ENCODE peak calls at places on chromosomes 1 and 21, in ten cellular contexts. One of them, this sample, is unnamed.
A peak's percentile ranks its signal among the peaks of the same experiment; 100 is the strongest.

GRCh38 chr1:36238433-36238832 is 14.2 kb downstream of the THRAP3 start:
- DNase-seq in activated CD8-positive, alpha-beta memory T cell treated with anti-CD3 and anti-CD28 coated beads for 4 hours: no peak
- DNase-seq in esophagus squamous epithelium: no peak
- DNase-seq in hippocampal formation: no peak
- DNase-seq in stimulated activated CD4-positive, alpha-beta T cell treated with anti-CD3 and anti-CD28 coated beads, TNF-alpha, amount 100 ng/mL, for 1 hour: no peak
- DNase-seq in activated T-cell treated with anti-CD3 and anti-CD28 coated beads for 1 hour: no peak
- DNase-seq in posterior cingulate gyrus: no peak
- DNase-seq in GM04504: no peak
- DNase-seq in NCI-H1930: no peak
- DNase-seq in mammary epithelial cell: no peak
- DNase-seq in this sample: no peak

GRCh38 chr1:93219443-93219842 is 38.9 kb downstream of the CCDC18 start:
- DNase-seq in activated CD8-positive, alpha-beta memory T cell treated with anti-CD3 and anti-CD28 coated beads for 4 hours: no peak
- DNase-seq in hippocampal formation: no peak
- DNase-seq in stimulated activated CD4-positive, alpha-beta T cell treated with anti-CD3 and anti-CD28 coated beads, TNF-alpha, amount 100 ng/mL, for 1 hour: no peak
- DNase-seq in GM04504: no peak
- DNase-seq in NCI-H1930: no peak
- DNase-seq in activated T-cell treated with anti-CD3 and anti-CD28 coated beads for 1 hour: no peak
- DNase-seq in esophagus squamous epithelium: no peak
- DNase-seq in posterior cingulate gyrus: no peak
- DNase-seq in mammary epithelial cell: peak; percentile 14
- DNase-seq in this sample: no peak

GRCh38 chr1:183306317-183307042 is 111.7 kb downstream of the NMNAT2 start:
- DNase-seq in mammary epithelial cell: no peak
- DNase-seq in activated T-cell treated with anti-CD3 and anti-CD28 coated beads for 1 hour: no peak
- DNase-seq in posterior cingulate gyrus: no peak
- DNase-seq in GM04504: no peak
- DNase-seq in activated CD8-positive, alpha-beta memory T cell treated with anti-CD3 and anti-CD28 coated beads for 4 hours: no peak
- DNase-seq in NCI-H1930: no peak
- DNase-seq in hippocampal formation: no peak
- DNase-seq in esophagus squamous epithelium: no peak
- DNase-seq in stimulated activated CD4-positive, alpha-beta T cell treated with anti-CD3 and anti-CD28 coated beads, TNF-alpha, amount 100 ng/mL, for 1 hour: no peak
- DNase-seq in this sample: no peak

GRCh38 chr1:243542726-243543415 is 287.0 kb downstream of the SDCCAG8 start:
- DNase-seq in NCI-H1930: no peak
- DNase-seq in hippocampal formation: no peak
- DNase-seq in stimulated activated CD4-positive, alpha-beta T cell treated with anti-CD3 and anti-CD28 coated beads, TNF-alpha, amount 100 ng/mL, for 1 hour: no peak
- DNase-seq in GM04504: no peak
- DNase-seq in posterior cingulate gyrus: no peak
- DNase-seq in activated CD8-positive, alpha-beta memory T cell treated with anti-CD3 and anti-CD28 coated beads for 4 hours: no peak
- DNase-seq in mammary epithelial cell: no peak
- DNase-seq in activated T-cell treated with anti-CD3 and anti-CD28 coated beads for 1 hour: no peak
- DNase-seq in esophagus squamous epithelium: no peak
- DNase-seq in this sample: no peak

GRCh38 chr1:2854611-2855010 is 53.1 kb upstream of the TTC34 start:
- DNase-seq in GM04504: no peak
- DNase-seq in activated T-cell treated with anti-CD3 and anti-CD28 coated beads for 1 hour: no peak
- DNase-seq in mammary epithelial cell: no peak
- DNase-seq in activated CD8-positive, alpha-beta memory T cell treated with anti-CD3 and anti-CD28 coated beads for 4 hours: no peak
- DNase-seq in hippocampal formation: no peak
- DNase-seq in posterior cingulate gyrus: no peak
- DNase-seq in NCI-H1930: no peak
- DNase-seq in stimulated activated CD4-positive, alpha-beta T cell treated with anti-CD3 and anti-CD28 coated beads, TNF-alpha, amount 100 ng/mL, for 1 hour: no peak
- DNase-seq in esophagus squamous epithelium: no peak
- DNase-seq in this sample: no peak

GRCh38 chr1:179575497-179576314 is at the start of gene NPHS2:
- DNase-seq in activated T-cell treated with anti-CD3 and anti-CD28 coated beads for 1 hour: no peak
- DNase-seq in NCI-H1930: no peak
- DNase-seq in GM04504: no peak
- DNase-seq in posterior cingulate gyrus: no peak
- DNase-seq in mammary epithelial cell: no peak
- DNase-seq in esophagus squamous epithelium: no peak
- DNase-seq in stimulated activated CD4-positive, alpha-beta T cell treated with anti-CD3 and anti-CD28 coated beads, TNF-alpha, amount 100 ng/mL, for 1 hour: no peak
- DNase-seq in hippocampal formation: no peak
- DNase-seq in activated CD8-positive, alpha-beta memory T cell treated with anti-CD3 and anti-CD28 coated beads for 4 hours: no peak
- DNase-seq in this sample: no peak

GRCh38 chr1:182149411-182149965 is 88.0 kb upstream of the ZNF648 start:
- DNase-seq in activated T-cell treated with anti-CD3 and anti-CD28 coated beads for 1 hour: no peak
- DNase-seq in NCI-H1930: no peak
- DNase-seq in mammary epithelial cell: peak; percentile 76
- DNase-seq in activated CD8-positive, alpha-beta memory T cell treated with anti-CD3 and anti-CD28 coated beads for 4 hours: no peak
- DNase-seq in stimulated activated CD4-positive, alpha-beta T cell treated with anti-CD3 and anti-CD28 coated beads, TNF-alpha, amount 100 ng/mL, for 1 hour: no peak
- DNase-seq in posterior cingulate gyrus: no peak
- DNase-seq in hippocampal formation: no peak
- DNase-seq in GM04504: peak; percentile 69
- DNase-seq in esophagus squamous epithelium: no peak
- DNase-seq in this sample: no peak

GRCh38 chr1:22045604-22046228 is 6.8 kb upstream of the CDC42 start:
- DNase-seq in mammary epithelial cell: peak; percentile 18
- DNase-seq in activated T-cell treated with anti-CD3 and anti-CD28 coated beads for 1 hour: no peak
- DNase-seq in activated CD8-positive, alpha-beta memory T cell treated with anti-CD3 and anti-CD28 coated beads for 4 hours: no peak
- DNase-seq in GM04504: no peak
- DNase-seq in hippocampal formation: no peak
- DNase-seq in esophagus squamous epithelium: no peak
- DNase-seq in posterior cingulate gyrus: no peak
- DNase-seq in stimulated activated CD4-positive, alpha-beta T cell treated with anti-CD3 and anti-CD28 coated beads, TNF-alpha, amount 100 ng/mL, for 1 hour: no peak
- DNase-seq in NCI-H1930: no peak
- DNase-seq in this sample: no peak

GRCh38 chr1:207219979-207220889 is 101.2 kb upstream of the CD55 start:
- DNase-seq in hippocampal formation: no peak
- DNase-seq in activated CD8-positive, alpha-beta memory T cell treated with anti-CD3 and anti-CD28 coated beads for 4 hours: no peak
- DNase-seq in NCI-H1930: no peak
- DNase-seq in esophagus squamous epithelium: no peak
- DNase-seq in stimulated activated CD4-positive, alpha-beta T cell treated with anti-CD3 and anti-CD28 coated beads, TNF-alpha, amount 100 ng/mL, for 1 hour: no peak
- DNase-seq in mammary epithelial cell: no peak
- DNase-seq in activated T-cell treated with anti-CD3 and anti-CD28 coated beads for 1 hour: no peak
- DNase-seq in posterior cingulate gyrus: no peak
- DNase-seq in GM04504: no peak
- DNase-seq in this sample: no peak

GRCh38 chr1:101144868-101145808 is 91.7 kb upstream of the S1PR1 start:
- DNase-seq in mammary epithelial cell: no peak
- DNase-seq in stimulated activated CD4-positive, alpha-beta T cell treated with anti-CD3 and anti-CD28 coated beads, TNF-alpha, amount 100 ng/mL, for 1 hour: no peak
- DNase-seq in activated CD8-positive, alpha-beta memory T cell treated with anti-CD3 and anti-CD28 coated beads for 4 hours: no peak
- DNase-seq in posterior cingulate gyrus: no peak
- DNase-seq in esophagus squamous epithelium: no peak
- DNase-seq in hippocampal formation: no peak
- DNase-seq in GM04504: no peak
- DNase-seq in activated T-cell treated with anti-CD3 and anti-CD28 coated beads for 1 hour: no peak
- DNase-seq in NCI-H1930: no peak
- DNase-seq in this sample: no peak

GRCh38 chr1:224182057-224182865 is 779 bp upstream of the DEGS1 start:
- DNase-seq in hippocampal formation: no peak
- DNase-seq in posterior cingulate gyrus: no peak
- DNase-seq in mammary epithelial cell: peak; percentile 51
- DNase-seq in esophagus squamous epithelium: no peak
- DNase-seq in stimulated activated CD4-positive, alpha-beta T cell treated with anti-CD3 and anti-CD28 coated beads, TNF-alpha, amount 100 ng/mL, for 1 hour: peak; percentile 15
- DNase-seq in activated CD8-positive, alpha-beta memory T cell treated with anti-CD3 and anti-CD28 coated beads for 4 hours: no peak
- DNase-seq in GM04504: no peak
- DNase-seq in NCI-H1930: no peak
- DNase-seq in activated T-cell treated with anti-CD3 and anti-CD28 coated beads for 1 hour: peak; percentile 27
- DNase-seq in this sample: no peak

GRCh38 chr1:37497832-37498231 is 16.7 kb downstream of the MEAF6 start:
- DNase-seq in esophagus squamous epithelium: no peak
- DNase-seq in NCI-H1930: peak; percentile 10
- DNase-seq in posterior cingulate gyrus: no peak
- DNase-seq in mammary epithelial cell: no peak
- DNase-seq in hippocampal formation: no peak
- DNase-seq in GM04504: no peak
- DNase-seq in activated CD8-positive, alpha-beta memory T cell treated with anti-CD3 and anti-CD28 coated beads for 4 hours: no peak
- DNase-seq in stimulated activated CD4-positive, alpha-beta T cell treated with anti-CD3 and anti-CD28 coated beads, TNF-alpha, amount 100 ng/mL, for 1 hour: no peak
- DNase-seq in activated T-cell treated with anti-CD3 and anti-CD28 coated beads for 1 hour: no peak
- DNase-seq in this sample: no peak

GRCh38 chr1:219324629-219325367 is 151.1 kb downstream of the LYPLAL1 start:
- DNase-seq in GM04504: peak; percentile 67
- DNase-seq in activated CD8-positive, alpha-beta memory T cell treated with anti-CD3 and anti-CD28 coated beads for 4 hours: no peak
- DNase-seq in esophagus squamous epithelium: no peak
- DNase-seq in mammary epithelial cell: peak; percentile 89
- DNase-seq in NCI-H1930: no peak
- DNase-seq in activated T-cell treated with anti-CD3 and anti-CD28 coated beads for 1 hour: no peak
- DNase-seq in posterior cingulate gyrus: no peak
- DNase-seq in stimulated activated CD4-positive, alpha-beta T cell treated with anti-CD3 and anti-CD28 coated beads, TNF-alpha, amount 100 ng/mL, for 1 hour: no peak
- DNase-seq in hippocampal formation: no peak
- DNase-seq in this sample: no peak

GRCh38 chr1:155968670-155969069 is 9.7 kb downstream of the ARHGEF2 start:
- DNase-seq in stimulated activated CD4-positive, alpha-beta T cell treated with anti-CD3 and anti-CD28 coated beads, TNF-alpha, amount 100 ng/mL, for 1 hour: no peak
- DNase-seq in mammary epithelial cell: no peak
- DNase-seq in posterior cingulate gyrus: peak; percentile 71
- DNase-seq in NCI-H1930: no peak
- DNase-seq in hippocampal formation: peak; percentile 80
- DNase-seq in activated T-cell treated with anti-CD3 and anti-CD28 coated beads for 1 hour: no peak
- DNase-seq in activated CD8-positive, alpha-beta memory T cell treated with anti-CD3 and anti-CD28 coated beads for 4 hours: no peak
- DNase-seq in esophagus squamous epithelium: no peak
- DNase-seq in GM04504: no peak
- DNase-seq in this sample: no peak

GRCh38 chr21:15774590-15774989 is 44.8 kb downstream of the USP25 start:
- DNase-seq in activated T-cell treated with anti-CD3 and anti-CD28 coated beads for 1 hour: no peak
- DNase-seq in GM04504: peak; percentile 43
- DNase-seq in activated CD8-positive, alpha-beta memory T cell treated with anti-CD3 and anti-CD28 coated beads for 4 hours: no peak
- DNase-seq in stimulated activated CD4-positive, alpha-beta T cell treated with anti-CD3 and anti-CD28 coated beads, TNF-alpha, amount 100 ng/mL, for 1 hour: no peak
- DNase-seq in esophagus squamous epithelium: no peak
- DNase-seq in mammary epithelial cell: peak; percentile 37
- DNase-seq in posterior cingulate gyrus: no peak
- DNase-seq in hippocampal formation: no peak
- DNase-seq in NCI-H1930: no peak
- DNase-seq in this sample: no peak

GRCh38 chr1:31238986-31239613 is 587 bp downstream of the NKAIN1 start:
- DNase-seq in hippocampal formation: no peak
- DNase-seq in mammary epithelial cell: peak; percentile 29
- DNase-seq in posterior cingulate gyrus: peak; percentile 39
- DNase-seq in activated T-cell treated with anti-CD3 and anti-CD28 coated beads for 1 hour: no peak
- DNase-seq in GM04504: no peak
- DNase-seq in NCI-H1930: no peak
- DNase-seq in esophagus squamous epithelium: no peak
- DNase-seq in stimulated activated CD4-positive, alpha-beta T cell treated with anti-CD3 and anti-CD28 coated beads, TNF-alpha, amount 100 ng/mL, for 1 hour: no peak
- DNase-seq in activated CD8-positive, alpha-beta memory T cell treated with anti-CD3 and anti-CD28 coated beads for 4 hours: no peak
- DNase-seq in this sample: no peak

GRCh38 chr1:36710901-36711300 is 228.2 kb upstream of the CSF3R start:
- DNase-seq in mammary epithelial cell: no peak
- DNase-seq in hippocampal formation: no peak
- DNase-seq in activated T-cell treated with anti-CD3 and anti-CD28 coated beads for 1 hour: no peak
- DNase-seq in posterior cingulate gyrus: no peak
- DNase-seq in stimulated activated CD4-positive, alpha-beta T cell treated with anti-CD3 and anti-CD28 coated beads, TNF-alpha, amount 100 ng/mL, for 1 hour: no peak
- DNase-seq in activated CD8-positive, alpha-beta memory T cell treated with anti-CD3 and anti-CD28 coated beads for 4 hours: no peak
- DNase-seq in esophagus squamous epithelium: no peak
- DNase-seq in NCI-H1930: no peak
- DNase-seq in GM04504: no peak
- DNase-seq in this sample: no peak

GRCh38 chr1:22228074-22228473 is 85.2 kb upstream of the WNT4 start:
- DNase-seq in stimulated activated CD4-positive, alpha-beta T cell treated with anti-CD3 and anti-CD28 coated beads, TNF-alpha, amount 100 ng/mL, for 1 hour: no peak
- DNase-seq in activated CD8-positive, alpha-beta memory T cell treated with anti-CD3 and anti-CD28 coated beads for 4 hours: no peak
- DNase-seq in activated T-cell treated with anti-CD3 and anti-CD28 coated beads for 1 hour: no peak
- DNase-seq in posterior cingulate gyrus: no peak
- DNase-seq in mammary epithelial cell: no peak
- DNase-seq in GM04504: no peak
- DNase-seq in hippocampal formation: no peak
- DNase-seq in NCI-H1930: no peak
- DNase-seq in esophagus squamous epithelium: no peak
- DNase-seq in this sample: no peak

GRCh38 chr21:42002421-42002958 is 7.7 kb downstream of the ZBTB21 start:
- DNase-seq in GM04504: peak; percentile 82
- DNase-seq in mammary epithelial cell: peak; percentile 66
- DNase-seq in activated T-cell treated with anti-CD3 and anti-CD28 coated beads for 1 hour: peak; percentile 36
- DNase-seq in posterior cingulate gyrus: no peak
- DNase-seq in esophagus squamous epithelium: no peak
- DNase-seq in NCI-H1930: no peak
- DNase-seq in hippocampal formation: no peak
- DNase-seq in activated CD8-positive, alpha-beta memory T cell treated with anti-CD3 and anti-CD28 coated beads for 4 hours: peak; percentile 21
- DNase-seq in stimulated activated CD4-positive, alpha-beta T cell treated with anti-CD3 and anti-CD28 coated beads, TNF-alpha, amount 100 ng/mL, for 1 hour: peak; percentile 39
- DNase-seq in this sample: no peak

GRCh38 chr1:63902844-63903589 is 129.2 kb downstream of the ROR1 start:
- DNase-seq in hippocampal formation: no peak
- DNase-seq in stimulated activated CD4-positive, alpha-beta T cell treated with anti-CD3 and anti-CD28 coated beads, TNF-alpha, amount 100 ng/mL, for 1 hour: no peak
- DNase-seq in posterior cingulate gyrus: no peak
- DNase-seq in GM04504: no peak
- DNase-seq in esophagus squamous epithelium: no peak
- DNase-seq in activated CD8-positive, alpha-beta memory T cell treated with anti-CD3 and anti-CD28 coated beads for 4 hours: no peak
- DNase-seq in mammary epithelial cell: no peak
- DNase-seq in activated T-cell treated with anti-CD3 and anti-CD28 coated beads for 1 hour: no peak
- DNase-seq in NCI-H1930: no peak
- DNase-seq in this sample: no peak

GRCh38 chr1:25182629-25183028 is 49.7 kb downstream of the SYF2 start:
- DNase-seq in stimulated activated CD4-positive, alpha-beta T cell treated with anti-CD3 and anti-CD28 coated beads, TNF-alpha, amount 100 ng/mL, for 1 hour: no peak
- DNase-seq in hippocampal formation: no peak
- DNase-seq in activated CD8-positive, alpha-beta memory T cell treated with anti-CD3 and anti-CD28 coated beads for 4 hours: no peak
- DNase-seq in activated T-cell treated with anti-CD3 and anti-CD28 coated beads for 1 hour: no peak
- DNase-seq in GM04504: no peak
- DNase-seq in NCI-H1930: no peak
- DNase-seq in mammary epithelial cell: peak; percentile 83
- DNase-seq in posterior cingulate gyrus: no peak
- DNase-seq in esophagus squamous epithelium: no peak
- DNase-seq in this sample: no peak

GRCh38 chr1:186165303-186165702 is 209.8 kb downstream of the TPR start:
- DNase-seq in mammary epithelial cell: peak; percentile 75
- DNase-seq in activated T-cell treated with anti-CD3 and anti-CD28 coated beads for 1 hour: no peak
- DNase-seq in NCI-H1930: no peak
- DNase-seq in GM04504: no peak
- DNase-seq in esophagus squamous epithelium: no peak
- DNase-seq in hippocampal formation: no peak
- DNase-seq in activated CD8-positive, alpha-beta memory T cell treated with anti-CD3 and anti-CD28 coated beads for 4 hours: no peak
- DNase-seq in stimulated activated CD4-positive, alpha-beta T cell treated with anti-CD3 and anti-CD28 coated beads, TNF-alpha, amount 100 ng/mL, for 1 hour: no peak
- DNase-seq in posterior cingulate gyrus: no peak
- DNase-seq in this sample: no peak

GRCh38 chr1:200206340-200206739 is 178.8 kb downstream of the NR5A2 start:
- DNase-seq in esophagus squamous epithelium: no peak
- DNase-seq in activated CD8-positive, alpha-beta memory T cell treated with anti-CD3 and anti-CD28 coated beads for 4 hours: no peak
- DNase-seq in NCI-H1930: no peak
- DNase-seq in stimulated activated CD4-positive, alpha-beta T cell treated with anti-CD3 and anti-CD28 coated beads, TNF-alpha, amount 100 ng/mL, for 1 hour: no peak
- DNase-seq in activated T-cell treated with anti-CD3 and anti-CD28 coated beads for 1 hour: no peak
- DNase-seq in GM04504: no peak
- DNase-seq in mammary epithelial cell: peak; percentile 70
- DNase-seq in posterior cingulate gyrus: no peak
- DNase-seq in hippocampal formation: no peak
- DNase-seq in this sample: no peak

GRCh38 chr21:15164678-15165303 is 100.0 kb upstream of the NRIP1 start:
- DNase-seq in stimulated activated CD4-positive, alpha-beta T cell treated with anti-CD3 and anti-CD28 coated beads, TNF-alpha, amount 100 ng/mL, for 1 hour: no peak
- DNase-seq in activated T-cell treated with anti-CD3 and anti-CD28 coated beads for 1 hour: no peak
- DNase-seq in NCI-H1930: no peak
- DNase-seq in activated CD8-positive, alpha-beta memory T cell treated with anti-CD3 and anti-CD28 coated beads for 4 hours: no peak
- DNase-seq in esophagus squamous epithelium: no peak
- DNase-seq in mammary epithelial cell: peak; percentile 79
- DNase-seq in hippocampal formation: no peak
- DNase-seq in GM04504: no peak
- DNase-seq in posterior cingulate gyrus: no peak
- DNase-seq in this sample: no peak

This sample was measured in cerebellar nuclear complex.